ENCODE peak calls at places on chromosomes 12 and 14, in seven cellular contexts. D is heart left ventricle, P is tibial artery, H is left ventricle myocardium inferior, L is psoas muscle, K is AG04450, Y is GM23338. N is an unnamed sample. For H3K27me3, the result is how much of the 10 kb centered on the place peaks cover.

GRCh38 chr14:32711103-32711680 is 227.5 kb upstream of the NPAS3 start:
- DNase-seq in P (no peak), L (no peak), H (no peak), K (no peak), Y (peak), D (no peak), N (peak)

GRCh38 chr12:91948504-91948903 is 197.1 kb downstream of the BTG1 start:
- DNase-seq in Y (no peak), K (no peak), L (no peak), H (no peak), P (no peak), D (no peak), N (no peak)

GRCh38 chr12:99619389-99620158 is 28.0 kb upstream of the GARIN6 start:
- DNase-seq in P (no peak), D (no peak), Y (peak), K (peak), L (no peak), H (no peak), N (peak)

GRCh38 chr14:72812292-72812851 is 81.5 kb downstream of the DPF3 start:
- DNase-seq in H (peak), Y (peak), D (peak), L (peak), K (no peak), P (peak), N (peak)

GRCh38 chr14:77000340-77001235 is 27.9 kb downstream of the IRF2BPL start:
- DNase-seq in K (no peak), D (peak), P (peak), H (peak), L (peak), Y (peak), N (no peak)

GRCh38 chr12:25387136-25388050 is 136.7 kb upstream of the KRAS start:
- DNase-seq in H (peak), L (peak), P (peak), D (peak), Y (peak), K (peak), N (peak)

GRCh38 chr14:100532154-100532915 is 54.9 kb downstream of the BEGAIN start:
- DNase-seq in K (no peak), H (peak), L (peak), D (no peak), P (no peak), Y (no peak), N (peak)

GRCh38 chr12:14573118-14573517 is 5.4 kb upstream of the PLBD1 start:
- DNase-seq in L (no peak), D (peak), P (no peak), Y (no peak), H (no peak), K (no peak), N (no peak)

GRCh38 chr12:121776190-121777098 is 17.0 kb downstream of the RHOF start:
- DNase-seq in P (peak), L (peak), Y (peak), D (peak), K (no peak), H (peak), N (no peak)

GRCh38 chr14:62081012-62081612 is 318.9 kb downstream of the SNAPC1 start:
- DNase-seq in P (no peak), L (no peak), K (no peak), Y (no peak), D (no peak), H (no peak), N (no peak)

GRCh38 chr14:68976160-68977067 is 2.7 kb downstream of the ACTN1 start:
- DNase-seq in D (peak), H (peak), P (peak), L (peak), K (no peak), Y (no peak), N (peak)

GRCh38 chr14:30551460-30551859 is 7.5 kb upstream of the G2E3 start:
- DNase-seq in P (no peak), D (no peak), H (no peak), Y (no peak), L (no peak), K (no peak), N (no peak)

GRCh38 chr12:89085421-89085820 is 266.9 kb downstream of the DUSP6 start:
- DNase-seq in P (no peak), K (no peak), L (no peak), H (peak), Y (peak), D (peak), N (no peak)

GRCh38 chr12:17134315-17134714 is 528.4 kb upstream of the LMO3 start:
- DNase-seq in P (no peak), H (no peak), D (no peak), K (no peak), L (no peak), Y (no peak), N (peak)

GRCh38 chr12:75738486-75738885 is 227.1 kb upstream of the KRR1 start:
- DNase-seq in D (no peak), Y (no peak), L (no peak), H (no peak), P (no peak), K (no peak), N (no peak)

GRCh38 chr12:108332791-108333382 is 6.2 kb downstream of the CMKLR1 start:
- DNase-seq in H (peak), K (no peak), D (peak), Y (no peak), P (peak), L (peak), N (no peak)

GRCh38 chr12:50556273-50556672 is 51.5 kb downstream of the DIP2B start:
- DNase-seq in K (no peak), L (no peak), D (no peak), P (no peak), Y (no peak), H (no peak), N (no peak)

GRCh38 chr12:64685605-64686004 is 73.6 kb downstream of the GNS start:
- DNase-seq in L (no peak), K (no peak), P (no peak), H (no peak), Y (no peak), D (no peak), N (no peak)

GRCh38 chr14:61512508-61512907 is 182.8 kb upstream of the HIF1A start:
- DNase-seq in H (no peak), D (no peak), P (no peak), K (no peak), Y (no peak), L (no peak), N (peak)

GRCh38 chr12:15535287-15535895 is 213.1 kb downstream of the PTPRO start:
- DNase-seq in D (no peak), L (no peak), Y (no peak), K (no peak), H (no peak), P (no peak), N (peak)

GRCh38 chr12:1534708-1535107 is 59.7 kb downstream of the FBXL14 start:
- DNase-seq in P (no peak), Y (no peak), D (no peak), H (no peak), L (no peak), K (no peak), N (no peak)

GRCh38 chr14:101717663-101718490 is 43.6 kb upstream of the PPP2R5C start:
- DNase-seq in P (no peak), H (no peak), D (no peak), K (no peak), Y (no peak), L (no peak), N (no peak)

GRCh38 chr12:2359725-2360629 is 307.2 kb downstream of the CACNA1C start:
- DNase-seq in P (no peak), H (no peak), D (no peak), Y (no peak), K (no peak), L (no peak), N (no peak)

GRCh38 chr14:68546839-68547238 is 246.0 kb downstream of the ZFP36L1 start:
- DNase-seq in P (no peak), Y (no peak), D (no peak), H (no peak), K (peak), L (no peak), N (peak)

GRCh38 chr12:122849352-122850047 is 14.2 kb downstream of the HIP1R start:
- DNase-seq in H (peak), K (no peak), L (no peak), D (peak), P (no peak), Y (no peak), N (no peak)

GRCh38 chr12:111488271-111488670 is 82.5 kb downstream of the SH2B3 start:
- DNase-seq in Y (no peak), D (peak), H (peak), K (no peak), P (no peak), L (peak), N (no peak)

GRCh38 chr12:121858662-121859572 is at the start of gene HPD:
- DNase-seq in K (peak), H (peak), Y (peak), D (peak), L (peak), P (peak), N (peak)

GRCh38 chr12:116406529-116406928 is 129.0 kb upstream of the MED13L start:
- DNase-seq in L (peak), P (peak), D (peak), Y (peak), K (no peak), H (peak), N (peak)

GRCh38 chr14:55803506-55804197 is 223.6 kb downstream of the KTN1 start:
- DNase-seq in L (no peak), P (no peak), Y (no peak), H (no peak), K (no peak), D (no peak), N (peak)

GRCh38 chr14:96275182-96276112 is 19.4 kb downstream of the BDKRB1 start:
- DNase-seq in P (peak), Y (peak), K (peak), L (peak), H (peak), D (peak), N (peak)

GRCh38 chr14:52044791-52045522 is 23.9 kb downstream of the NID2 start:
- DNase-seq in H (no peak), L (no peak), D (no peak), P (peak), Y (no peak), K (no peak), N (peak)

GRCh38 chr12:21539797-21540196 is 13.7 kb downstream of the SPX start:
- DNase-seq in D (no peak), H (no peak), Y (no peak), P (no peak), L (no peak), K (no peak), N (peak)

GRCh38 chr14:75995372-75996041 is 9.9 kb downstream of the IFT43 start:
- DNase-seq in K (peak), Y (no peak), D (peak), L (peak), P (peak), H (peak), N (no peak)

GRCh38 chr12:122124370-122124769 is 45.8 kb downstream of the MLXIP start:
- DNase-seq in L (no peak), K (no peak), D (no peak), H (no peak), P (no peak), Y (no peak), N (no peak)

GRCh38 chr12:45284096-45284901 is 68.4 kb downstream of the ANO6 start:
- DNase-seq in K (peak), P (no peak), Y (peak), H (no peak), L (no peak), D (no peak), N (peak)

GRCh38 chr14:67815573-67816235 is 686 bp downstream of the ZFYVE26 start:
- DNase-seq in P (no peak), H (no peak), K (no peak), D (no peak), L (no peak), Y (peak), N (peak)

GRCh38 chr12:7970475-7971252 is 34.7 kb upstream of the SLC2A3 start:
- DNase-seq in D (peak), K (peak), Y (peak), L (peak), H (peak), P (peak), N (peak)
- TF ChIP-seq CTCF in D (no peak), K (no peak), Y (no peak), L (no peak), H (peak), P (peak), N (no peak)

DNA sequence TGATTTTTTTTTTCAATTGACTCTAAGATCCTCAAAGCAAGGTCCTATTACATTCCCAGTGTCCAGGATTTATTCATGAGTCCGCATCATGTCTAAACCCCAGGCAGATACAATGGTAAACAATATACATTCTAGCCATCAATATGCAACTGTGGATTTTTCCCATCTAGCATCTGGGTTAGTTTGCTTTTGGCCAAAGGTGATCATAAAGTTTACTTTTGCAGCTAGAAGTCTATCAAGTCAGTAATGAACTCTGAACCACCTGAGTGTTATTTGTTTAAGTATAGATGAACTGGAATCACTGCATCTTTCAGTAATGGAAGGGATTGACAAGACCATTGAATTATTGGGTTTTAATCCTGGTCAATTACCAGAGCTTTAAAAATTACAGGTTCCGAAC is 80.8 kb downstream of the STON2 start:
- DNase-seq in Y (no peak), P (no peak), L (no peak), H (no peak), D (no peak), K (no peak), N (no peak)
- H3K4me3 ChIP-seq in Y (no peak), P (no peak), L (no peak), H (no peak), D (no peak), K (no peak), N (no peak)

DNA sequence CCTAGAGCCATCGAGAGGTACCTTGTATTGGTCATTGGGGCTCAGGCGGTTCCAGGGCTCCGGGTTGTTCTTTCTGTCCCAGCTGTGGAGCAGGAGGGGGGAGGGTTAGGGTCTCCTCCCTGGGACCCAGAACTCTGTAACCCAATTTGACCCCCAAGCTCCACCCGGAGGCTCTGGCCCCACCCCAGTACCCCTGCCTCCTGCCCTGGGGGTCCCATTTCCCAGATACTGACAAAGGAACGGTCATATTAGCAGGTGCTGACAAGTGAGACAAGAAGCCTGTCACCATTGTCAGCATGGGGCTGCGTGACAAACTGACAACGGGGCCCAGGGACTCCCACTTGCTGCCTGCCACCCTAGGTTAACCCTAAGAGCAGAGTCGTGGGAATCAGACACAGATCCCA is 6.2 kb downstream of the SHMT2 start:
- DNase-seq in H (no peak), P (no peak), L (no peak), K (no peak), D (no peak), Y (no peak), N (no peak)
- H3K27me3 ChIP-seq in H (half or more), P (under half), L (under half), K (under half), D (under half), Y (half or more), N (under half)

DNA sequence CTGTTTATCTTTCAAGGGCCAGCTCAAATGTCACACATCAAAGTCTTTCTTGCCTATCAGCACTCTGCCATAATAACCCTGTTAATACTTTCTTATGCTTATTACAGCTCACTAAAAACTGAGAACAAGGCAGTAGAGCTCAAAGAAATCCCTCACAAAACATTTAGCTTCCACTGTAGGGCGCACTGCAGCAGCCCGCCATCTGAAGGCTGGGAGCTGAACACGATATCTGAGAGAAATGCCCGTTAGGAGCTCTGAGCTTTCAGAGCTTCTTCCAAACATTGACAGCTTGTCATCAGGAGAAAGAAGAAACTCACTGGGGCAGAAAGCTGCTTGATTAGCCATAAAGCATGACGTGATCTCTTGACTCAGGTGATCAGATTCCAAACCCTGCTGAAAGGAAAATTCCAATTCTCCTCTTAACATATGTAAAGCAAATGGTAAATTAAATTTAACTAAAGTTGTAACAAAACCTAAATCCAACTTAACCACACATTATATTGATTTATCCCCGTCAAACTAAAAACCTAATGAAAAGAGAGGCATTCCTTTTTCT is 175.7 kb downstream of the C12orf50 start:
- DNase-seq in P (no peak), H (no peak), Y (peak), L (no peak), D (no peak), K (no peak), N (no peak)
- TF ChIP-seq CTCF in P (no peak), H (no peak), Y (peak), L (no peak), D (no peak), K (no peak), N (no peak)

DNA sequence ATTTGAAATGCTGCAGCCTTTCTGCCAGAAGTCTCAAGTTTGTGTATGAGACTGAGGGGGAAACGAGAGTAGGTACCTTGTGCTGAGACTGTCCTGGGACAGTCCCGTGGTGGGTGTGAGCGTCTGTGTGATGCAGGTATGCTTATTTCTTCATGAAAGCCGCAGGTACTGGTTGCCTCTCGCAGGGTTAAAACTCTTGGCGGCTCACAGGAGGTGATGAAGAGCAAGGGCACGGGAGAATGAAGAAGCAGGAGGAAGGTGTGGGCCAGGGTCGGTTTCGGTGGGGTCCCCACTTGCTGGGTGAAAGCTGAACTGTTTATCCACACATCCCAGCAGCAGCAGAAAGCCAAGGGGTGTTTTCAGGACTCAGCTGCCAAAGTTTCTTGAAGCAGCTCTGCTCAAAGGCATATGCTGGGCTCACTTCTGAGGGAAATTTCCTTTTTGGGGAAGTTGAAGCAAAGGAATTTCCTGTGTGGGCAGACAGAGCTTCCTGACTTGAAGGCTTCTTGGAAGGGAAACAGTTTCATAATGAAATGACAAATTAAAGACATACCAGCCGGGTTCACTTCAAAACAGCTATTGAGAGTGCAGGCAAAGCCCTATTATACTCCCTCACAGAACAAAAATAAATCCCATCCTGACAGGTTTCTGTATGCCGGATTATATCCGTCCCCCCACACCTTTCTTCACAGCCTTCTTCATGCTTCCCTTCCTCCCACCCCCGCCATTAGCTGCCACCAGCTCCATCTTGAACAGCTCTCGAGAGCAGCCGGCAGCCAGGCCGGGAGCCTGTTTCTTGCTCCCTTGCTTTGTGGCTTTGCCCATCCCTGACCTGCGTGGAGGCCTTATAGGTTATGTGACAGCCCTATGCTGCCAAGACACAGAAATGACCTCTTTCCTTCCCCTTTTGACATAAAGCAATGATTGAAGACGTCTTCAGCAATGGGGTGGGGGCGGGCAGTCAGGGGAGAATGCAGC is 116.6 kb downstream of the ETV6 start:
- DNase-seq in Y (no peak), K (peak), H (no peak), L (no peak), D (peak), P (no peak), N (no peak)
- H3K4me3 ChIP-seq in Y (no peak), K (no peak), H (peak), L (no peak), D (no peak), P (no peak), N (no peak)

GRCh38 chr12:117311-117710 is 50.7 kb downstream of the IQSEC3 start:
- DNase-seq in D (no peak), P (no peak), L (no peak), Y (no peak), H (no peak), K (no peak), N (no peak)

GRCh38 chr12:118591-118990 is 52.0 kb downstream of the IQSEC3 start:
- DNase-seq in P (no peak), H (no peak), L (no peak), Y (no peak), D (no peak), K (no peak), N (no peak)

GRCh38 chr12:115960-116915 is 49.7 kb downstream of the IQSEC3 start:
- DNase-seq in K (no peak), Y (peak), P (no peak), D (no peak), L (no peak), H (no peak), N (no peak)

GRCh38 chr12:115518-115917 is 49.0 kb downstream of the IQSEC3 start:
- DNase-seq in L (no peak), K (no peak), D (no peak), Y (no peak), P (no peak), H (no peak), N (no peak)

GRCh38 chr12:117816-118345 is 51.3 kb downstream of the IQSEC3 start:
- DNase-seq in K (no peak), L (no peak), P (no peak), Y (no peak), H (no peak), D (no peak), N (no peak)
- H3K27me3 ChIP-seq in K (under half), L (under half), P (under half), Y (under half), H (half or more), D (under half), N (under half)

GRCh38 chr14:106436310-106436905 is 910.0 kb downstream of the TMEM121 start:
- DNase-seq in L (no peak), P (no peak), Y (peak), K (no peak), H (peak), D (peak), N (no peak)
- TF ChIP-seq CTCF in L (peak), P (no peak), Y (no peak), K (no peak), H (peak), D (no peak), N (no peak)

N was measured in bronchial epithelial cell.